ENCODE peak calls at places on chromosomes 16 and 17, in five cellular contexts. I, N, U, X and W are unnamed samples.

GRCh38 chr16:70702624-70703023 is 16.8 kb upstream of the MTSS2 start:
- DNase-seq in I (no peak), N (no peak), U (no peak), X (no peak), W (no peak)

GRCh38 chr16:20740007-20740883 is 1.4 kb downstream of the THUMPD1 start:
- DNase-seq in I (peak), N (no peak), U (no peak), X (no peak), W (no peak)

GRCh38 chr16:12459401-12459791 is 344.3 kb downstream of the CPPED1 start:
- DNase-seq in I (no peak), N (no peak), U (no peak), X (peak), W (peak)

GRCh38 chr17:53950207-53950857 is 127.6 kb downstream of the KIF2B start:
- DNase-seq in I (no peak), N (no peak), U (no peak), X (no peak), W (no peak)

GRCh38 chr17:81578561-81579225 is 26.5 kb upstream of the FAAP100 start:
- DNase-seq in I (no peak), N (no peak), U (no peak), X (no peak), W (no peak)

GRCh38 chr17:1592751-1593629 is 30.4 kb upstream of the PITPNA start:
- DNase-seq in I (peak), N (no peak), U (no peak), X (no peak), W (no peak)

GRCh38 chr17:8417806-8418205 is 17.9 kb upstream of the NDEL1 start:
- DNase-seq in I (no peak), N (no peak), U (no peak), X (no peak), W (no peak)

GRCh38 chr17:57461082-57461481 is 204.8 kb downstream of the MSI2 start:
- DNase-seq in I (no peak), N (no peak), U (no peak), X (no peak), W (no peak)

GRCh38 chr16:10080031-10080772 is 102.0 kb downstream of the GRIN2A start:
- DNase-seq in I (peak), N (no peak), U (peak), X (no peak), W (peak)

GRCh38 chr17:19664136-19664820 is 15.7 kb downstream of the ALDH3A2 start:
- DNase-seq in I (no peak), N (no peak), U (no peak), X (no peak), W (peak)

GRCh38 chr17:36947922-36948716 is 635 bp upstream of the AATF start:
- DNase-seq in I (no peak), N (no peak), U (no peak), X (no peak), W (no peak)

GRCh38 chr17:82729479-82730260 is 5.7 kb upstream of the FN3K start:
- DNase-seq in I (no peak), N (no peak), U (no peak), X (peak), W (no peak)

GRCh38 chr17:28726396-28726911 is 421 bp upstream of the TLCD1 start:
- DNase-seq in I (no peak), N (no peak), U (no peak), X (peak), W (no peak)

GRCh38 chr17:72639711-72640110 is 452.8 kb downstream of the SLC39A11 start:
- DNase-seq in I (no peak), N (no peak), U (no peak), X (no peak), W (no peak)

DNA sequence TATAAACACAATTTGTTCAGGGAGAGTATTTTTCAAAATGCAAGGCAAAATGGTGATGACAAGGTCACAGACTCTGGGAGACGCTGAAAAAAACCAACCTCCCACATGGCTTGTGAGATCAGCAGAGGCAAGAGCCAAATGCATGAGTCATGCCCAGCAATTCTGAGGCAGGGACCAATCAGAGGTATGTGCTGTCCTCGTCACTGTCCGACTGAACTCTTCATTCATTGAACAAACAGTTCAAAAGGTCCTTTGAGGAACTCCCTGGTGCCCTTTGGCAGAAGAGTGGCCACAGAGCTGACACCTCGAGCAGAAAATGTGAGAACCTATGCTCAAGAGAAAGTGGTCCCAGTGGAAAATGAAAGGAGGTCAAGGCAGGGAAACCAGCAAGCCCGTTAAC is 51.0 kb downstream of the CDH11 start:
- DNase-seq in I (peak), N (no peak), U (no peak), X (no peak), W (peak)
- H3K27ac ChIP-seq in I (no peak), N (no peak), U (no peak), X (peak), W (peak)

DNA sequence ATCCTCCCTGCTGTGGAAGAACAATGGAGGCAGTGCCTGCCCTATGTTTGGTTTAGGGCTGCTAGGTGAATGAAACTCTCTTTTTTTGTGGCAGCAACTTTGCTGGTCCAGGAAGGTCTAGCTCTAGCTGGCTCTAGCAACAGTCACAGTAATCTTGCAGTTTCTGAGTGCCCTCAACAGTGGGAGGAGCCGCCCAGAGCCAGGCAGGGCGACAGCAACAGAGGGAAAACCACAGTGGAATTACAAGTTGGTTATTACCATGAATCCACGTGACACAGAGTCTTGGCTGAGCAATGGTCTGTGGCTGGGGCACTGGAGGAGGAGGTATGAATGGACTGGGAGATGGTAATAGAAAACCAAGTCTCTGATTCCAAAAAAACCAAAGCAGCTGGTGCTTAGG is 10.3 kb downstream of the HSPB9 start:
- DNase-seq in I (peak), N (no peak), U (no peak), X (peak), W (no peak)
- H3K4me3 ChIP-seq in I (no peak), N (no peak), U (no peak), X (no peak), W (peak)

DNA sequence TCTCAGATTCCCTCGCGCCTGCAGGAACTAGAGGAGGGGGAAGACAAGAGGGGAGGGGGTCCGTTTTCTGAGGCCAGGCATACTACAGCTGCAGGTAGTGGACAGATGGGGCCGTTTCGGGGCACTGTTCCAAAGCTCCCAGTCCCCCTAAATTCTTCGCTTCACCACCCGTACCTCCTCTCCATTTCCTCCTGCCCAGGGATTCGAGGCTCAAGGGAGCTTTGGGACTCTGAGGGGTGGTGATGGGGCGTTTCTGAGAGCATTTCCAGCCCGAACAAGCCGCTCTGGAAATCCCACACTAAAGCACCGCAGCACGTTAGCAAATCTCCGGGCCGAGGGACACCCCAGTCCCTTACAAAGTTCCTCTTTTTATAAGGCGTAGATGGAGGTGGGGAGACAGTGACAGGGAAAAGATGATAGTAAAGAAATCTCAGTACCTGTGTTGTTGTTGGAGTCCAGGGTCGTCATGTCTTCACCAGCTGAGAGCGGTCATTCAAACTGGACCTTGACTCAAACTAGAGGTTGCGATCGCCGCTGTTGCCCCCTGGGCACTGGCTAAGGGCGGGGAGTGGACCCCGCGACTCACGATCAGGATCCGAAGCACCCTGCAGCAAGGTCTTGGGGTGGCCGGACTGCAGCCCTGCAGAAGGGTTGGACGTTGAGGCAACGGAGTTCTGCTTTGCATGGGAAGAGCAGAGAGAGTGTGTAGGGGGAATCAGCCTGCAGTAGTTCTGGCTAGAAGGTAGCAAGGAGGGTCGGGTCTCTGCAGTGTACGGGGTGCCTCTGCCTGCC is 566 bp downstream of the NR1D1 start:
- DNase-seq in I (peak), N (no peak), U (peak), X (no peak), W (no peak)
- H3K27ac ChIP-seq in I (peak), N (peak), U (peak), X (peak), W (peak)

GRCh38 chr17:14784997-14785696 is 480.0 kb downstream of the PMP22 start:
- DNase-seq in I (no peak), N (no peak), U (no peak), X (no peak), W (no peak)
- H3K4me3 ChIP-seq in I (no peak), N (no peak), U (no peak), X (no peak), W (no peak)

DNA sequence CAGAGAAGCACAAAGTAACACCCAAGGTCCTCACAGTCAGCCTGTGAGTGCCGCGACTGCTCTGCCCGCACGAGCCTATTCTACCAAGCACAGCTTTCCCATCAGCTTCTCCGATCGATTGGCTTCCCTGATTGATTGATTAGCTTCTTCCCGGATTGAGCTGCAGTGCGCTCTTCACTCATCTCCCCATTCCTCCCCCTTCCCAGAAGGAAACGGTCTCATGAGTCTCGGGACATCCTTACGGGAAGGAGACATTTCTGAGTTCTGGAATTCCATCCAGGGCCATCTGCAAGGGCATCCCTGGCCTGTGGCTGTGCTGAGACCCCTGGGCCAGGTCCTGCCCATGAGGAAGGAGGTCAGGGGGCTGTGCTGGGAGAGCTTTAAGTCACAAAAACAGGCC is 18.0 kb downstream of the PIEZO1 start:
- DNase-seq in I (no peak), N (no peak), U (no peak), X (no peak), W (no peak)
- H3K27ac ChIP-seq in I (no peak), N (peak), U (no peak), X (peak), W (no peak)